ENCODE peak calls at places on chromosomes 7 and 10, in seven cellular contexts. N is brain microvascular endothelial cell, W is lower lobe of right lung, Y is H7, R is PC-3, C is testis, B is thoracic aorta. A is an unnamed sample.

GRCh38 chr7:113891828-113892227 is 27.0 kb downstream of the PPP1R3A start:
- DNase-seq in B (no peak), Y (no peak), C (no peak), R (no peak), W (no peak), N (peak; percentile 22), A (peak; percentile 35)

GRCh38 chr7:11153694-11154093 is 180.0 kb downstream of the PHF14 start:
- DNase-seq in Y (no peak), W (no peak), R (no peak), N (no peak), B (no peak), C (no peak), A (no peak)

GRCh38 chr7:73437699-73438416 is 4.3 kb downstream of the FZD9 start:
- DNase-seq in R (no peak), C (no peak), Y (peak; percentile 61), W (no peak), N (no peak), B (no peak), A (no peak)

GRCh38 chr10:47458466-47459154 is 25.3 kb downstream of the ANXA8 start:
- DNase-seq in B (no peak), N (peak; percentile 89), R (peak; percentile 67), C (no peak), Y (no peak), W (no peak), A (peak; percentile 88)

GRCh38 chr10:13036841-13037240 is 35.3 kb upstream of the CCDC3 start:
- DNase-seq in Y (no peak), R (no peak), N (no peak), W (no peak), C (no peak), B (no peak), A (no peak)

GRCh38 chr7:55515569-55516279 is 56.6 kb downstream of the VOPP1 start:
- DNase-seq in R (no peak), B (no peak), N (no peak), C (peak; percentile 59), Y (no peak), W (no peak), A (no peak)

GRCh38 chr10:36581237-36581636 is 544.2 kb upstream of the ANKRD30A start:
- DNase-seq in N (no peak), Y (no peak), B (no peak), C (no peak), W (no peak), R (no peak), A (no peak)

GRCh38 chr10:133346413-133346812 is 760 bp upstream of the PRAP1 start:
- DNase-seq in W (no peak), Y (peak; percentile 73), N (no peak), C (no peak), R (no peak), B (no peak), A (no peak)

GRCh38 chr7:159253657-159254056 is 109.0 kb upstream of the VIPR2 start:
- DNase-seq in C (no peak), B (no peak), R (no peak), N (no peak), Y (no peak), W (no peak), A (no peak)

GRCh38 chr7:110685899-110686298 is 405.0 kb upstream of the LRRN3 start:
- DNase-seq in N (no peak), Y (no peak), W (no peak), B (no peak), C (no peak), R (no peak), A (no peak)

GRCh38 chr10:3978174-3978573 is 193.2 kb upstream of the KLF6 start:
- DNase-seq in B (no peak), W (no peak), Y (no peak), C (no peak), N (peak; percentile 66), R (peak; percentile 57), A (peak; percentile 72)

GRCh38 chr10:75568721-75569120 is 137.3 kb downstream of the LRMDA start:
- DNase-seq in Y (no peak), R (no peak), B (no peak), N (no peak), W (no peak), C (no peak), A (no peak)

GRCh38 chr10:127149613-127150081 is 46.7 kb downstream of the INSYN2A start:
- DNase-seq in N (peak; percentile 14), W (no peak), B (no peak), Y (peak; percentile 50), R (no peak), C (no peak), A (no peak)

GRCh38 chr10:127150136-127150535 is 46.3 kb downstream of the INSYN2A start:
- DNase-seq in B (no peak), R (peak; percentile 55), Y (peak; percentile 39), N (peak; percentile 47), W (no peak), C (no peak), A (no peak)

GRCh38 chr10:127145173-127145572 is 51.2 kb downstream of the INSYN2A start:
- DNase-seq in R (peak; percentile 75), B (no peak), Y (no peak), W (no peak), N (peak; percentile 63), C (no peak), A (no peak)

GRCh38 chr10:127148933-127149220 is 47.5 kb downstream of the INSYN2A start:
- DNase-seq in C (no peak), R (peak; percentile 69), B (no peak), W (no peak), N (peak; percentile 62), Y (no peak), A (peak; percentile 53)

DNA sequence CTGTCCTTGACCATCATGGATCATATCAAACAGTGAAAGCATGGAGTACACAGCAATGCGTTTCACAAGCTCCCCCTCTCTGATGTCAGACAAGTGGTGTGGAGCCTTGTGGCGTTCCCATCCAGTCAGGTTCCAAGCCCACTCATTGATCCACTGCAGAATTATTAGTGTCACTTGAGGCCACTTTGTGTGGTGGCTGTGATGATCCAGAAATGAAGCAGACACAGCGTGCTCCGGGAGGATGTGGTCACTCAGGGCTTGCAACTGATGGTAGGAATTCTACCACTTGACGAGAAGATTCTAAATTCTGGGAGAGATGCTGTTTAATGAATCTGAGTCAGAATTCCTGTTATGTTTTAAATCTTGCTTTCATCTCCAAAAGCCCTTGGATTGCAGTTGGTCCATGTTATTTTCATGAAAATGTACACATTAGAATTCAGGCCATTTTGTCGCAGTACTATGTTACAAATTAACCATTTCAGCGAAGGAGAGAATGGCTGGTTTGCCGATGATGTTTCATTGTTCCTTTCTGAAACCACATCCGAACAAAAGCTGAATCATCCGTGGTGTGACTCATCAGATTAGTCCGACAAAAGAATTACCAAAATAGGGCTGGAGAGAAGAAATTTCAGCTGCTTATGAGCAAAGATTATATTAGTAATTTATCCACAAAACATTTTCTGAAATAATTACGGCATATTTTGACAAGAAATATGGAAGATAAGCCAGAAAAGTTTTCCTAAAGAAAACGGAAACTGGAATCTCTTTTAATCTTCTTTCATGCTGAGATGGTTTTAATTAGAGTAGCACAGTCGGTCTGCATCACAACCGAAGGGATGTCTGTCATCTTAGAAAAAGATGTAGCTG is 48.1 kb downstream of the INSYN2A start:
- DNase-seq in N (peak; percentile 91), W (no peak), B (no peak), R (peak; percentile 87), Y (no peak), C (no peak), A (peak; percentile 94)
- H3K4me3 ChIP-seq in N (peak overlapping the region; percentile 15), W (no peak overlapping the region), B (peak overlapping the region; percentile 38), R (peak overlapping the region; percentile 43), Y (no peak overlapping the region), C (no peak overlapping the region), A (no peak overlapping the region)

DNA sequence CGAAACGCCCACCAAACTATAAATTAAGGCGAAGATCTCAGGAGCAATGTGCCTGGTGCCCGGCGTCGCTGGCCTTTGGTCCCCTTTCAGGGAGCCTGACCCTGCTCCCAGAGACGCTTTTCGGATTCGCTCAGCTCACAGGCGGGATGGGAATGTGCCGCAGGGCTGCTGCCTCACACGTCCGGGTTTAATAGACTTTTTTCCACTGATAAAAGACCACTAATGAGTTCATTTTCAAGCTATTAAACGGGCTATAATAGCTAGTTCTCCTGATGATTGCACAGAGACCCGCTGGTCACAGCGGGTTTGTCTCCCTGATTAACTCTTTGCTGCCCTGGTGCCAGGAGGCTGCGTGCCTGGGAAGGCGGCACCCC is 128.3 kb downstream of the ADARB2 start:
- DNase-seq in R (no peak), C (no peak), Y (no peak), B (no peak), W (no peak), N (no peak), A (no peak)
- H3K4me3 ChIP-seq in R (no peak overlapping the region), C (no peak overlapping the region), Y (peak overlapping the region; percentile 25), B (no peak overlapping the region), W (no peak overlapping the region), N (no peak overlapping the region), A (no peak overlapping the region)

GRCh38 chr10:92142512-92142911 is 148.4 kb downstream of the CPEB3 start:
- DNase-seq in N (no peak), Y (no peak), C (no peak), B (no peak), W (no peak), R (peak; percentile 63), A (no peak)

GRCh38 chr10:92146072-92146471 is 144.8 kb downstream of the CPEB3 start:
- DNase-seq in N (no peak), R (no peak), Y (no peak), B (no peak), W (no peak), C (no peak), A (no peak)

GRCh38 chr10:92146781-92147180 is 144.1 kb downstream of the CPEB3 start:
- DNase-seq in C (no peak), R (no peak), B (no peak), Y (no peak), W (no peak), N (no peak), A (no peak)

GRCh38 chr10:92142949-92143348 is 147.9 kb downstream of the CPEB3 start:
- DNase-seq in Y (no peak), W (no peak), N (no peak), R (no peak), C (no peak), B (no peak), A (no peak)
- H3K4me3 ChIP-seq in Y (no peak overlapping the region), W (no peak overlapping the region), N (no peak overlapping the region), R (no peak overlapping the region), C (no peak overlapping the region), B (peak overlapping the region; percentile 30), A (no peak overlapping the region)

GRCh38 chr10:27746364-27747095 is 911 bp upstream of the MKX start:
- DNase-seq in W (no peak), R (no peak), N (no peak), C (no peak), Y (peak; percentile 45), B (no peak), A (peak; percentile 5)

GRCh38 chr10:27744478-27745379 is 890 bp downstream of the MKX start:
- DNase-seq in W (peak; percentile 48), C (peak; percentile 18), R (peak; percentile 29), B (no peak), N (no peak), Y (peak; percentile 72), A (peak; percentile 11)

GRCh38 chr10:27743736-27744477 is 1.7 kb downstream of the MKX start:
- DNase-seq in W (no peak), N (no peak), B (no peak), C (no peak), Y (no peak), R (peak; percentile 18), A (peak; percentile 21)

GRCh38 chr10:27745719-27746363 is at the start of gene MKX:
- DNase-seq in W (peak; percentile 66), B (no peak), C (peak; percentile 22), N (peak; percentile 38), Y (peak; percentile 82), R (peak; percentile 20), A (no peak)

DNA sequence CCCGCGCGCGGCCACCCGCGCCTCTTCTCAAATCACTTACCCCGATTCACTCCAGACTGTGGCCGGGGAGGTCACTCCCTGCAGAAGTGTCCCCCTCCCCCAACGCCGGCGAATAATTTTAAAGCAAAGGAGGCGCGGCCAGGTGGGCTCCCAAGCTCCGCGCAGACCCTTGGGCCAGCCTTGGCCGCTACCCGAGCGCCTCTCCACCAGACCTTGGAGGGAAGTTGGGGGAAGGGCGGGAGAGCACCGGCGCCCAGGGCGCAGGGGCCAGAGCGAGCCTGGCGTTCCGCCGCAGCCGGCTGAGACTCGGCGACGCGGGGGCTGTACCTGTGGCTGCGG is 270 bp downstream of the MKX start:
- DNase-seq in B (no peak), C (no peak), W (no peak), Y (peak; percentile 80), N (no peak), R (no peak), A (no peak)
- H3K4me3 ChIP-seq in B (peak overlapping the region; percentile 95), C (peak overlapping the region; percentile 33), W (peak overlapping the region; percentile 67), Y (peak overlapping the region; percentile 69), N (peak overlapping the region; percentile 27), R (peak overlapping the region; percentile 86), A (no peak overlapping the region)